ENCODE peak calls at places on chromosomes 6 and 20, in four cellular contexts. One of them, this sample, is unnamed.
A peak's percentile ranks its signal among the peaks of the same experiment; 100 is the strongest.

GRCh38 chr6:30047220-30047619 is 13.8 kb upstream of the POLR1H start:
- DNase-seq in WTC11: no peak
- DNase-seq in K562: no peak
- DNase-seq in HepG2: no peak
- DNase-seq in this sample: no peak

GRCh38 chr6:141914646-141915045 is 218.1 kb upstream of the GJE1 start:
- DNase-seq in WTC11: no peak
- DNase-seq in K562: no peak
- DNase-seq in HepG2: no peak
- DNase-seq in this sample: no peak

GRCh38 chr6:127582777-127583462 is 5.9 kb downstream of the C6orf58 start:
- DNase-seq in WTC11: no peak
- DNase-seq in K562: no peak
- DNase-seq in HepG2: peak; percentile 6
- DNase-seq in this sample: peak; percentile 22

GRCh38 chr6:19736066-19736465 is 101.1 kb upstream of the ID4 start:
- DNase-seq in WTC11: no peak
- DNase-seq in K562: no peak
- DNase-seq in HepG2: no peak
- DNase-seq in this sample: no peak

GRCh38 chr6:123925360-123925759 is 121.7 kb downstream of the NKAIN2 start:
- DNase-seq in WTC11: no peak
- DNase-seq in K562: no peak
- DNase-seq in HepG2: no peak
- DNase-seq in this sample: no peak

GRCh38 chr6:69848552-69848951 is 17.8 kb upstream of the COL19A1 start:
- DNase-seq in WTC11: no peak
- DNase-seq in K562: no peak
- DNase-seq in HepG2: no peak
- DNase-seq in this sample: no peak

GRCh38 chr6:142726616-142727015 is 218.4 kb downstream of the HIVEP2 start:
- DNase-seq in WTC11: no peak
- DNase-seq in K562: no peak
- DNase-seq in HepG2: no peak
- DNase-seq in this sample: no peak

GRCh38 chr6:158789115-158789917 is 29.9 kb downstream of the EZR start:
- DNase-seq in WTC11: no peak
- DNase-seq in K562: no peak
- DNase-seq in HepG2: no peak
- DNase-seq in this sample: no peak

GRCh38 chr6:4012826-4013225 is 66.1 kb downstream of the FAM217A start:
- DNase-seq in WTC11: no peak
- DNase-seq in K562: no peak
- DNase-seq in HepG2: no peak
- DNase-seq in this sample: no peak

GRCh38 chr20:44448753-44449546 is 26.7 kb upstream of the TTPAL start:
- DNase-seq in WTC11: peak; percentile 79
- DNase-seq in K562: peak; percentile 66
- DNase-seq in HepG2: peak; percentile 68
- DNase-seq in this sample: peak; percentile 61

GRCh38 chr6:91273729-91274128 is 686.9 kb upstream of the MAP3K7 start:
- DNase-seq in WTC11: no peak
- DNase-seq in K562: no peak
- DNase-seq in HepG2: no peak
- DNase-seq in this sample: no peak

GRCh38 chr20:62200491-62201172 is 17.8 kb downstream of the MTG2 start:
- DNase-seq in WTC11: no peak
- DNase-seq in K562: no peak
- DNase-seq in HepG2: no peak
- DNase-seq in this sample: no peak

GRCh38 chr20:32562495-32562911 is 22.6 kb downstream of the NOL4L start:
- DNase-seq in WTC11: peak; percentile 51
- DNase-seq in K562: no peak
- DNase-seq in HepG2: peak; percentile 47
- DNase-seq in this sample: no peak

GRCh38 chr6:163355471-163355991 is 59.0 kb upstream of the QKI start:
- DNase-seq in WTC11: no peak
- DNase-seq in K562: no peak
- DNase-seq in HepG2: peak; percentile 15
- DNase-seq in this sample: no peak

GRCh38 chr6:157174731-157175130 is 148.6 kb downstream of the TMEM242 start:
- DNase-seq in WTC11: no peak
- DNase-seq in K562: no peak
- DNase-seq in HepG2: no peak
- DNase-seq in this sample: no peak

GRCh38 chr6:33762713-33763112 is 16.0 kb upstream of the IP6K3 start:
- DNase-seq in WTC11: no peak
- DNase-seq in K562: no peak
- DNase-seq in HepG2: no peak
- DNase-seq in this sample: no peak

GRCh38 chr20:49979030-49979832 is 3.5 kb upstream of the SNAI1 start:
- DNase-seq in WTC11: peak; percentile 79
- DNase-seq in K562: peak; percentile 86
- DNase-seq in HepG2: peak; percentile 56
- DNase-seq in this sample: peak; percentile 77

GRCh38 chr20:36467076-36467999 is 74.0 kb upstream of the MYL9 start:
- DNase-seq in WTC11: no peak
- DNase-seq in K562: no peak
- DNase-seq in HepG2: no peak
- DNase-seq in this sample: no peak

GRCh38 chr6:32092760-32093497 is 16.2 kb downstream of the TNXB start:
- DNase-seq in WTC11: no peak
- DNase-seq in K562: no peak
- DNase-seq in HepG2: no peak
- DNase-seq in this sample: peak; percentile 34

GRCh38 chr20:2559641-2560040 is 23.3 kb downstream of the TMC2 start:
- DNase-seq in WTC11: no peak
- DNase-seq in K562: no peak
- DNase-seq in HepG2: no peak
- DNase-seq in this sample: no peak

DNA sequence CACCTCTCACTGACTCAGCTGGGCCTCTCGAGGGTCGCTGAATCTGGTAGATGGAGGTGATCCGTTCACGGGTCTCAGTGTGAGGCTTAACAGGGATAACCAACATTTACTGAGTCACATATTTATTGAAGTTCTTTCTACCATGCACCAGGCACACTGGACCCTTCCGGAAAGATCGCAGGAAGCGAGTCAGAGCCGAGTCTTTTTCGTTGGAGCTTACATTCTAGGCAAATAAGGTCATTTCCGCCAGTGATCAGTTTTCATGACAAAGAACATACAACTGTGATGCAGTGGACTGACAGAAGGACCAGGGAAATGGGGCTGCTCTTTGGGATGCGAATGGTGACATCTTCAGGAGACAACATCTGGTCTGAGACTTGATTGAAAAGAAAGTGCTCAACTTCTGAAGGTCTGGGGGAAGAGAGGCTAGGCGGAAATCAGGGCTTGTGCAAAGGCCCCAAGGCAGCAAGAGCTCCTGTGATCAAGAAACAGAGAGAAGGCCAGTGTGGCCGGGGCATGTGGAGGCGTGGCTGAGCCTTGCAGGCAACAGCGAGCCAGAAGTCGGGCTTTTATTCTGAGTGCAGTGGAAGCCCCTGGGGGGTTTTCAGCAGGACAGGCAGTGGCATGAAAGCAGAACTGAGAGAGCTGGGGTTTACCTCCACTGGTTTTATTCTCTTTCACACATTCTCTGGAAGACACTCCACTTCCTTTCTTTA is 56.7 kb downstream of the APCDD1L start:
- DNase-seq in WTC11: no peak
- DNase-seq in K562: no peak
- DNase-seq in HepG2: no peak
- DNase-seq in this sample: no peak
- TF ChIP-seq HMGXB4 in WTC11: no peak
- TF ChIP-seq HMGXB4 in K562: no peak
- TF ChIP-seq HMGXB4 in HepG2: no peak
- TF ChIP-seq HMGXB4 in this sample: no peak

GRCh38 chr6:85660181-85660611 is 17.5 kb upstream of the SYNCRIP start:
- DNase-seq in WTC11: no peak
- DNase-seq in K562: no peak
- DNase-seq in HepG2: peak; percentile 59
- DNase-seq in this sample: peak; percentile 70
- TF ChIP-seq HMGXB4 in WTC11: no peak
- TF ChIP-seq HMGXB4 in K562: no peak
- TF ChIP-seq HMGXB4 in HepG2: peak; percentile 54
- TF ChIP-seq HMGXB4 in this sample: no peak

GRCh38 chr6:56345539-56346090 is 98.2 kb upstream of the COL21A1 start:
- DNase-seq in WTC11: no peak
- DNase-seq in K562: no peak
- DNase-seq in HepG2: no peak
- DNase-seq in this sample: no peak

GRCh38 chr6:56347526-56347925 is 100.1 kb upstream of the COL21A1 start:
- DNase-seq in WTC11: no peak
- DNase-seq in K562: no peak
- DNase-seq in HepG2: no peak
- DNase-seq in this sample: no peak

GRCh38 chr6:56348578-56348977 is 101.2 kb upstream of the COL21A1 start:
- DNase-seq in WTC11: no peak
- DNase-seq in K562: no peak
- DNase-seq in HepG2: no peak
- DNase-seq in this sample: no peak

GRCh38 chr6:56349196-56349595 is 101.8 kb upstream of the COL21A1 start:
- DNase-seq in WTC11: no peak
- DNase-seq in K562: no peak
- DNase-seq in HepG2: no peak
- DNase-seq in this sample: no peak

GRCh38 chr6:56346958-56347357 is 99.6 kb upstream of the COL21A1 start:
- DNase-seq in WTC11: peak; percentile 16
- DNase-seq in K562: no peak
- DNase-seq in HepG2: no peak
- DNase-seq in this sample: no peak
- TF ChIP-seq HMGXB4 in WTC11: no peak
- TF ChIP-seq HMGXB4 in K562: no peak
- TF ChIP-seq HMGXB4 in HepG2: no peak
- TF ChIP-seq HMGXB4 in this sample: no peak

GRCh38 chr6:110415297-110415916 is at the start of gene DDO:
- DNase-seq in WTC11: no peak
- DNase-seq in K562: no peak
- DNase-seq in HepG2: peak; percentile 86
- DNase-seq in this sample: no peak
- TF ChIP-seq HMGXB4 in WTC11: no peak
- TF ChIP-seq HMGXB4 in K562: no peak
- TF ChIP-seq HMGXB4 in HepG2: no peak
- TF ChIP-seq HMGXB4 in this sample: no peak

GRCh38 chr20:431012-431904 is 23.2 kb downstream of the RBCK1 start:
- DNase-seq in WTC11: peak; percentile 75
- DNase-seq in K562: peak; percentile 29
- DNase-seq in HepG2: peak; percentile 93
- DNase-seq in this sample: peak; percentile 94
- TF ChIP-seq HMGXB4 in WTC11: no peak
- TF ChIP-seq HMGXB4 in K562: no peak
- TF ChIP-seq HMGXB4 in HepG2: peak; percentile 93
- TF ChIP-seq HMGXB4 in this sample: no peak

DNA sequence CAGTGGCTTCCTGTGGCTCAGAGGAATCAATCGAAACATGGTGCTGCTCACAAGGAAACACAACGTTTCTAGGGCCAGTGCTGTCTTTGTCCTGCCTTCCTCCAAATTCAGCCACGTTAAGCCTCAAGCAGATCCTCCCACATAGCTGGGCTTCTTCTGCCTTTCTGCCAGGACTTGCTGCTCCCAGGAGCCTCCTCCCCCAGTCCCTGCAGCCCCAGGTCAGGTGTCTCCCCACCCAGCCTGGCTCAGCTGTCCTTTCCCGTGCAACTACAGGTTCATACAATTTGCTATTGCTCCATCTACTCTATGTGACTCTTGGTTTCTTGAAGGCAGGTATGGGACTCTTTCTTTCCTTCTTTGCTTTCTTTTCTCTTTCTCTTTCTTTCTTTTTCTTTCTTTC is 215.3 kb upstream of the RNF24 start:
- DNase-seq in WTC11: no peak
- DNase-seq in K562: no peak
- DNase-seq in HepG2: no peak
- DNase-seq in this sample: no peak
- TF ChIP-seq HMGXB4 in WTC11: no peak
- TF ChIP-seq HMGXB4 in K562: no peak
- TF ChIP-seq HMGXB4 in HepG2: no peak
- TF ChIP-seq HMGXB4 in this sample: no peak

DNA sequence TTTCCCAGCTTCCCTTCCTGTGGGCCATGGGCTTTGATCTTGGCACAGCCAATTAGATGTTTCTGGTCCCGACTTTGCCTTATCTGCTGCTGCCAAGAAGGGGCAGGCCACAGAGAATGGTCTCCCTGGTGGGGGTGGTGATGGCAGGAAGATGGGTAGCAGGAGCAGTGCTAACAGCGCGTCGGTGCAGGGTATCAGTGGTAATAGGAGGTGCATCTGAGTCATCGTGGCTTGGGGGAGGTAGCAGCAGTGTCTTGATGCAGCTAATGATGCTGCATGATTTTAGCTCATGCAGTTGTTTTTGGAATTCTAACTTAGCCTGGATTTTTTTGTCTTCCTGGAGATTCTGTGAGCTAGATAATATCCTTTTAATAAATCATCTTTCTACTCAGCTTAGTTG is 18.9 kb upstream of the MAS1 start:
- DNase-seq in WTC11: no peak
- DNase-seq in K562: no peak
- DNase-seq in HepG2: no peak
- DNase-seq in this sample: no peak
- TF ChIP-seq HMGXB4 in WTC11: no peak
- TF ChIP-seq HMGXB4 in K562: no peak
- TF ChIP-seq HMGXB4 in HepG2: no peak
- TF ChIP-seq HMGXB4 in this sample: no peak

This sample was measured in A549.